ENCODE peak calls at places on chromosomes 4 and X, in four cellular contexts. K is esophagus squamous epithelium, L is right lobe of liver, Q is adrenal gland. C is an unnamed sample.

GRCh38 chr4:117134386-117134785 is 49.0 kb upstream of the TRAM1L1 start:
- DNase-seq in K (no peak), L (no peak), Q (peak), C (no peak)

GRCh38 chrX:149909324-149910177 is 19.8 kb upstream of the HSFX4 start:
- DNase-seq in K (no peak), L (no peak), Q (no peak), C (no peak)

GRCh38 chr4:4865705-4866123 is 6.2 kb downstream of the MSX1 start:
- DNase-seq in K (no peak), L (no peak), Q (no peak), C (no peak)

GRCh38 chr4:129545599-129546278 is 449.8 kb downstream of the C4orf33 start:
- DNase-seq in K (no peak), L (peak), Q (peak), C (no peak)

GRCh38 chrX:30275498-30275897 is 28.6 kb downstream of the MAGEB1 start:
- DNase-seq in K (no peak), L (no peak), Q (no peak), C (no peak)

GRCh38 chr4:43782391-43782790 is 666.2 kb downstream of the KCTD8 start:
- DNase-seq in K (no peak), L (no peak), Q (no peak), C (no peak)

GRCh38 chr4:37001688-37002436 is 242.7 kb upstream of the NWD2 start:
- DNase-seq in K (no peak), L (no peak), Q (no peak), C (no peak)

GRCh38 chrX:29541038-29541437 is 674.3 kb upstream of the MAGEB2 start:
- DNase-seq in K (no peak), L (no peak), Q (no peak), C (no peak)

GRCh38 chr4:5009796-5010195 is 9.5 kb downstream of the CYTL1 start:
- DNase-seq in K (no peak), L (no peak), Q (no peak), C (no peak)

GRCh38 chr4:122548452-122548851 is 72.4 kb downstream of the IL21 start:
- DNase-seq in K (no peak), L (no peak), Q (no peak), C (no peak)

GRCh38 chr4:129092636-129093172 is 635 bp downstream of the SCLT1 start:
- DNase-seq in K (no peak), L (no peak), Q (no peak), C (no peak)

GRCh38 chrX:10156199-10157031 is at the start of gene CLCN4:
- DNase-seq in K (no peak), L (peak), Q (peak), C (no peak)

GRCh38 chr4:25813705-25814104 is 49.1 kb downstream of the SEL1L3 start:
- DNase-seq in K (no peak), L (no peak), Q (peak), C (no peak)

GRCh38 chr4:31156221-31156620 is 436.1 kb downstream of the PCDH7 start:
- DNase-seq in K (no peak), L (no peak), Q (no peak), C (no peak)

GRCh38 chr4:131509521-131509920 is 1639.6 kb upstream of the PCDH10 start:
- DNase-seq in K (no peak), L (no peak), Q (no peak), C (no peak)

GRCh38 chrX:129931411-129932136 is 25.6 kb downstream of the UTP14A start:
- DNase-seq in K (peak), L (peak), Q (peak), C (peak)

GRCh38 chr4:156663663-156664062 is 307.9 kb downstream of the PDGFC start:
- DNase-seq in K (no peak), L (no peak), Q (no peak), C (no peak)

GRCh38 chr4:171644430-171645057 is 168.7 kb upstream of the GALNTL6 start:
- DNase-seq in K (no peak), L (no peak), Q (no peak), C (no peak)

GRCh38 chr4:100367451-100367850 is 150.4 kb downstream of the EMCN start:
- DNase-seq in K (no peak), L (no peak), Q (no peak), C (no peak)

GRCh38 chr4:4384837-4385236 is 2.1 kb upstream of the NSG1 start:
- DNase-seq in K (no peak), L (peak), Q (no peak), C (no peak)

GRCh38 chrX:31070057-31070468 is 1.8 kb downstream of the FTHL17 start:
- DNase-seq in K (no peak), L (no peak), Q (no peak), C (no peak)

GRCh38 chr4:8281519-8282133 is 12.1 kb downstream of the HTRA3 start:
- DNase-seq in K (no peak), L (peak), Q (peak), C (no peak)

GRCh38 chr4:122992111-122992510 is 69.7 kb upstream of the NUDT6 start:
- DNase-seq in K (no peak), L (no peak), Q (no peak), C (no peak)

GRCh38 chr4:180449395-180449956 is 1793.7 kb upstream of the TENM3 start:
- DNase-seq in K (no peak), L (no peak), Q (no peak), C (no peak)

GRCh38 chrX:74535211-74535621 is 79.2 kb downstream of the RLIM start:
- DNase-seq in K (no peak), L (no peak), Q (peak), C (no peak)

GRCh38 chr4:98976716-98977115 is 18.8 kb upstream of the METAP1 start:
- DNase-seq in K (no peak), L (no peak), Q (no peak), C (no peak)

GRCh38 chr4:126794363-126794762 is 838.4 kb upstream of the INTU start:
- DNase-seq in K (no peak), L (no peak), Q (no peak), C (no peak)

GRCh38 chrX:11724122-11725017 is 33.7 kb upstream of the MSL3 start:
- DNase-seq in K (no peak), L (no peak), Q (no peak), C (no peak)

GRCh38 chr4:77358315-77358928 is 201.4 kb downstream of the CCNG2 start:
- DNase-seq in K (no peak), L (no peak), Q (no peak), C (no peak)

GRCh38 chrX:136541294-136541693 is 9.3 kb downstream of the VGLL1 start:
- DNase-seq in K (no peak), L (no peak), Q (no peak), C (no peak)

GRCh38 chr4:123415977-123416376 is 19.4 kb downstream of the SPRY1 start:
- DNase-seq in K (no peak), L (no peak), Q (no peak), C (no peak)

GRCh38 chr4:182486895-182487294 is 243.7 kb downstream of the TENM3 start:
- DNase-seq in K (no peak), L (no peak), Q (no peak), C (no peak)

GRCh38 chr4:101018836-101019235 is 328.5 kb downstream of the PPP3CA start:
- DNase-seq in K (no peak), L (no peak), Q (no peak), C (no peak)

GRCh38 chrX:103831803-103832544 is at the start of gene RAB9B:
- DNase-seq in K (no peak), L (peak), Q (peak), C (peak)

GRCh38 chr4:53694666-53695065 is 103.4 kb upstream of the LNX1 start:
- DNase-seq in K (no peak), L (no peak), Q (no peak), C (no peak)

DNA sequence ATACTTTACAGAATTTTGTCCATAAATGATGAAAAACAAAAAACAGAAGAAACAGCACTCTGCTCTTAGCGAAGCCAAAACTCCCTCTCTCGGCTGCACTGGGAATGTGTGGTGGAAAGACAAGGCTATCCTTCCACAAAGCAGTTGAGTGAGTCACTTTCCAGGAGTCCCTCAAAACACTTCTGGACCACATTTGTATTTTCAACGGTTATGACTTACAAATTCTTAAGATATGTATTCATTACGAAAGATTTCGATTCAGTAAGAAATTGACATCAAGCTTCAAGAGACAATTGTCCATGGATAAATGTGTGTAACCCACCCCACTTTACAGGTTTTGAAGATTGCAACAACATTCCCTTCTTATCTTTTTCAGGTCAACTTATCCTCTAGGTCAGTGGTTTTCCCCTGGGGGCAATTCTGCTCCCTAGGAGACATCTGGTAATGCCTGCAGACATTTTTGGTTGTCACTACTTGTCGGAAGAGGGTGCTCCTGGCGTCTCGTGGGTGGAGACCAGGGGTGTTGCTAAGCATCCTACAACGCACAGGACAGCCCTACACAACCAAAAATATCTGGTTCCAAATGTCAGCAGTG is 66.7 kb upstream of the MTNR1A start:
- DNase-seq in K (no peak), L (no peak), Q (no peak), C (no peak)
- TF ChIP-seq CTCF in K (no peak), L (no peak), Q (no peak), C (no peak)

DNA sequence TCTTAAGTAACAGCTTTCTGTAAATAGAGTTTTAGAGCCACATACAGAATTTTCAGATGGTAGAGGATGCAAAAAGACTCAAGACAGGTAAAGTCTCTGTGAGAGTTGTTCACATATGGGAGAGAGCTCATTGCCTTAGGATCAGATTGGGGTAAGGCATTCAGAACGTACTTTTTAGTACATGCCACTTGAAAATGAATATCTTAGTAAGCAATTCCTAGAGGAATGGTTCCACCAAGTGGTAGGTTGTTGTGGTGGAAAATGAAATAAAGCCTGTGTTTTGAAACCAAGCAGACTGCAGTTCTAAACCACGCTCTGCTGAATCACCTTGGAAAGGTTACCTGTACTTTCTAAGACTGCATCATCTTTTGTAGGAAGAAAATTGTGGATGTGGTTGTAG is 547.0 kb upstream of the LCORL start:
- DNase-seq in K (no peak), L (no peak), Q (no peak), C (no peak)
- TF ChIP-seq CTCF in K (no peak), L (no peak), Q (peak), C (no peak)

DNA sequence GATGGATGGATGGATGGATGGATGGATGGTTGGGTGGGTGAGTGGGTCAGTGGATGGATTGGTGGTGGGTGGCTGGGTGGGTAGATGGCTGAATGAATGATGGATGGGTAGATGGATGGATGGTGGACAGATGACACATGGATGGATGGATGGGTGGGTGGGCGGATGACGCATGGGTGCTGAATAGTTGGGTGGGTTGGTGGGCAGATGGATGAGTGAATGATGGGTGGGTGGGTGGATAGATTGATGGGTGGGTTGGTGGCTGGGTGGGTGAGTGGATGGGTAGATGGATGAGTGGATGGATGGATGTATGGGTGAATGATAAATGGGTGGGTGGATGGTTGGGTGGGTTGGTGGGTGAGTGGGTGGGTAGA is 69.9 kb upstream of the NKX1-1 start:
- DNase-seq in K (no peak), L (no peak), Q (no peak), C (no peak)
- TF ChIP-seq CTCF in K (no peak), L (no peak), Q (no peak), C (no peak)

GRCh38 chrX:70954871-70955270 is 24.0 kb upstream of the SLC7A3 start:
- DNase-seq in K (no peak), L (no peak), Q (no peak), C (no peak)

GRCh38 chrX:70960728-70961127 is 29.8 kb upstream of the SLC7A3 start:
- DNase-seq in K (no peak), L (no peak), Q (no peak), C (no peak)
- TF ChIP-seq CTCF in K (no peak), L (no peak), Q (no peak), C (no peak)

GRCh38 chr4:73852771-73853170 is 325 bp upstream of the PF4V1 start:
- DNase-seq in K (no peak), L (no peak), Q (no peak), C (no peak)

GRCh38 chr4:73853718-73854473 is 800 bp downstream of the PF4V1 start:
- DNase-seq in K (no peak), L (no peak), Q (no peak), C (no peak)

GRCh38 chr4:73851293-73851692 is 1.8 kb upstream of the PF4V1 start:
- DNase-seq in K (no peak), L (no peak), Q (no peak), C (no peak)

GRCh38 chr4:73855406-73855805 is 2.3 kb downstream of the PF4V1 start:
- DNase-seq in K (no peak), L (no peak), Q (no peak), C (no peak)

GRCh38 chr4:73853246-73853704 is at the start of gene PF4V1:
- DNase-seq in K (no peak), L (peak), Q (no peak), C (no peak)
- TF ChIP-seq CTCF in K (no peak), L (no peak), Q (no peak), C (no peak)

GRCh38 chrX:123422875-123423274 is 238.8 kb downstream of the GRIA3 start:
- DNase-seq in K (no peak), L (no peak), Q (peak), C (no peak)
- TF ChIP-seq CTCF in K (peak), L (peak), Q (peak), C (no peak)

GRCh38 chr4:153131478-153132069 is 72.7 kb upstream of the TRIM2 start:
- DNase-seq in K (no peak), L (no peak), Q (no peak), C (no peak)
- TF ChIP-seq CTCF in K (no peak), L (no peak), Q (no peak), C (no peak)

GRCh38 chr4:110508827-110509446 is 33.0 kb downstream of the ENPEP start:
- DNase-seq in K (no peak), L (no peak), Q (no peak), C (no peak)
- TF ChIP-seq CTCF in K (no peak), L (peak), Q (peak), C (peak)